ENCODE peak calls at places on chromosomes 4 and X, in four cellular contexts. One of them, this sample, is unnamed.

GRCh38 chrX:19881559-19881958 is 5.8 kb downstream of the SH3KBP1 start:
- DNase-seq in AG09309: no peak
- DNase-seq in breast epithelium: no peak
- DNase-seq in osteocyte: no peak
- DNase-seq in this sample: no peak

GRCh38 chr4:1862055-1862911 is 6.3 kb upstream of the LETM1 start:
- DNase-seq in osteocyte: no peak
- DNase-seq in breast epithelium: no peak
- DNase-seq in AG09309: no peak
- DNase-seq in this sample: no peak

GRCh38 chr4:124530464-124531077 is 182.0 kb downstream of the ANKRD50 start:
- DNase-seq in breast epithelium: no peak
- DNase-seq in AG09309: peak; percentile 33
- DNase-seq in osteocyte: no peak
- DNase-seq in this sample: peak; percentile 41

GRCh38 chr4:7813674-7814073 is 126.0 kb downstream of the AFAP1 start:
- DNase-seq in breast epithelium: no peak
- DNase-seq in AG09309: no peak
- DNase-seq in osteocyte: no peak
- DNase-seq in this sample: peak; percentile 34

GRCh38 chrX:126723881-126724280 is 95.6 kb upstream of the PRR32 start:
- DNase-seq in breast epithelium: no peak
- DNase-seq in AG09309: no peak
- DNase-seq in osteocyte: no peak
- DNase-seq in this sample: no peak

GRCh38 chrX:102516314-102516936 is at the start of gene TMSB15A:
- DNase-seq in osteocyte: no peak
- DNase-seq in AG09309: no peak
- DNase-seq in breast epithelium: peak; percentile 41
- DNase-seq in this sample: peak; percentile 21

GRCh38 chr4:81369898-81370297 is 101.8 kb downstream of the RASGEF1B start:
- DNase-seq in osteocyte: no peak
- DNase-seq in AG09309: no peak
- DNase-seq in breast epithelium: no peak
- DNase-seq in this sample: no peak

GRCh38 chrX:96770315-96770714 is 85.7 kb downstream of the DIAPH2 start:
- DNase-seq in breast epithelium: no peak
- DNase-seq in osteocyte: no peak
- DNase-seq in AG09309: no peak
- DNase-seq in this sample: peak; percentile 29

GRCh38 chr4:140653718-140654515 is 85.2 kb upstream of the UCP1 start:
- DNase-seq in AG09309: peak; percentile 33
- DNase-seq in osteocyte: no peak
- DNase-seq in breast epithelium: no peak
- DNase-seq in this sample: no peak

GRCh38 chr4:123364906-123365305 is 31.7 kb upstream of the SPRY1 start:
- DNase-seq in osteocyte: no peak
- DNase-seq in breast epithelium: no peak
- DNase-seq in AG09309: no peak
- DNase-seq in this sample: peak; percentile 43

GRCh38 chr4:123365412-123365811 is 31.2 kb upstream of the SPRY1 start:
- DNase-seq in AG09309: no peak
- DNase-seq in osteocyte: no peak
- DNase-seq in breast epithelium: no peak
- DNase-seq in this sample: no peak

GRCh38 chr4:123362103-123362502 is 34.5 kb upstream of the SPRY1 start:
- DNase-seq in AG09309: no peak
- DNase-seq in breast epithelium: no peak
- DNase-seq in osteocyte: no peak
- DNase-seq in this sample: no peak

GRCh38 chr4:123361195-123361861 is 35.3 kb upstream of the SPRY1 start:
- DNase-seq in breast epithelium: no peak
- DNase-seq in osteocyte: no peak
- DNase-seq in AG09309: peak; percentile 60
- DNase-seq in this sample: peak; percentile 63

GRCh38 chr4:123363729-123364128 is 32.9 kb upstream of the SPRY1 start:
- DNase-seq in osteocyte: no peak
- DNase-seq in AG09309: no peak
- DNase-seq in breast epithelium: no peak
- DNase-seq in this sample: no peak
- TF ChIP-seq CTCF in osteocyte: no peak
- TF ChIP-seq CTCF in AG09309: no peak
- TF ChIP-seq CTCF in breast epithelium: no peak
- TF ChIP-seq CTCF in this sample: no peak

GRCh38 chr4:115152081-115152480 is 38.7 kb upstream of the NDST4 start:
- DNase-seq in breast epithelium: no peak
- DNase-seq in AG09309: no peak
- DNase-seq in osteocyte: no peak
- DNase-seq in this sample: no peak

GRCh38 chr4:115159141-115159540 is 45.7 kb upstream of the NDST4 start:
- DNase-seq in AG09309: no peak
- DNase-seq in breast epithelium: no peak
- DNase-seq in osteocyte: no peak
- DNase-seq in this sample: no peak

DNA sequence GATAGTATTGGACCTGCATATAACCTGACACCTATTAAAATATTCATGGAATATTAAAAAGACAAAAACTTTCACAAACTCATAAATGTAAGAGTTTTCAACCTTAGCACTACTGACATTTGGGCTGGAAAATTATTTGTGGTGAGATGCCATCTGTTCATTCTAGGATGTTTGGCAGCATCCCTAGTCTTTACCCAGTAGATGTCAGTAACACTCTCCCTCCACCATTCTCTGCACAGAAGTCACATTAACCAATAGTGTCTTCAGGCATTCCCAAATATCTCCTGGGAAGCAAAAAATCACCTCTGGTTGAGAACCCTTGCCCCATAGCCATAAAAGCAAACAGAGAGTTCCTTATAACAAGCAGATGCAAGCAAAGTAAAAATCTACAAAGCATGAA is 41.4 kb upstream of the NDST4 start:
- DNase-seq in breast epithelium: no peak
- DNase-seq in osteocyte: no peak
- DNase-seq in AG09309: peak; percentile 3
- DNase-seq in this sample: peak; percentile 18
- TF ChIP-seq CTCF in breast epithelium: no peak
- TF ChIP-seq CTCF in osteocyte: peak; percentile 65
- TF ChIP-seq CTCF in AG09309: peak; percentile 58
- TF ChIP-seq CTCF in this sample: no peak

DNA sequence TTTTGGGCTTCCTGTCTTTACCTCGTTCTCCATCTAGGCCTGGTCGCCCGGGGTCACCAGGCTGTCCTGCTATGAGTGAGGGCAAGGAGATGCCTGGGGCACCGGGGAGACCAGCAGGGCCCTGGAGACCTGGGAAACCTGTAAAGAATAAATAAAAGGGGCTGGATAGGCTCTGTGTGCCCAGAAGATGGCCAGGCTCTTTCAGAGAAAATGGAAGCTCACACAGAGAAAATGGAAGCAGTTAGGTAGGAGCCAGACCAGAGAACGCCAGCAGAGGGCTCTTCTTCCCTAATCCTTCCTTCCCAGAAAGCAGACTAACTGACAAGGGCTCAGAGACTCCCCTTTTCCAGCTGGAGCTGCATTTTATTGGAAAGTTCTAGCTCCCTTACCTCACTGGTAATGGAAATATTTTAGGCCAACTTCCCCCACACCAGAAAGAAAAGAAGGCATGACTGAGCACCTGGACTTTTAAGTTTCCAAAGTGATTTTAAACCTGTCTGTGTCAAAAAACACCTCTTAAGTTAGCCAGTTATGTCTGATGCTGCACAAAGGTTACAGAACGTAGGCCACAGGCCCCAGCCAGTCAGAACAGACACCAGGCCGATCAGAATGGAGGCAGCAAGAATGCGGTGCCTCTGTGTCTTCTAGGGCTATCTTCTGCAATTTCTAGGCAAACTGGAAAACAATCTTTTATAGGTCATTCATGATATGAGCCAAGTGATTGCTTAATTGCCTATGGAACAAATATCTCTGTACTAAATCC is 74.0 kb downstream of the ATG4A start:
- DNase-seq in AG09309: no peak
- DNase-seq in breast epithelium: no peak
- DNase-seq in osteocyte: no peak
- DNase-seq in this sample: peak; percentile 48
- TF ChIP-seq CTCF in AG09309: peak; percentile 64
- TF ChIP-seq CTCF in breast epithelium: no peak
- TF ChIP-seq CTCF in osteocyte: peak; percentile 56
- TF ChIP-seq CTCF in this sample: peak; percentile 21

GRCh38 chr4:94724016-94724415 is 33.7 kb upstream of the BMPR1B start:
- DNase-seq in osteocyte: no peak
- DNase-seq in breast epithelium: no peak
- DNase-seq in AG09309: no peak
- DNase-seq in this sample: no peak
- TF ChIP-seq CTCF in osteocyte: no peak
- TF ChIP-seq CTCF in breast epithelium: no peak
- TF ChIP-seq CTCF in AG09309: no peak
- TF ChIP-seq CTCF in this sample: no peak

GRCh38 chr4:32337403-32337802 is 1617.2 kb downstream of the PCDH7 start:
- DNase-seq in breast epithelium: no peak
- DNase-seq in AG09309: no peak
- DNase-seq in osteocyte: no peak
- DNase-seq in this sample: no peak

GRCh38 chr4:32341342-32341741 is 1621.2 kb downstream of the PCDH7 start:
- DNase-seq in breast epithelium: no peak
- DNase-seq in osteocyte: no peak
- DNase-seq in AG09309: no peak
- DNase-seq in this sample: no peak

GRCh38 chr4:32334759-32335158 is 1614.6 kb downstream of the PCDH7 start:
- DNase-seq in AG09309: no peak
- DNase-seq in osteocyte: no peak
- DNase-seq in breast epithelium: no peak
- DNase-seq in this sample: no peak

GRCh38 chr4:32342054-32342453 is 1621.9 kb downstream of the PCDH7 start:
- DNase-seq in breast epithelium: no peak
- DNase-seq in AG09309: no peak
- DNase-seq in osteocyte: no peak
- DNase-seq in this sample: no peak

DNA sequence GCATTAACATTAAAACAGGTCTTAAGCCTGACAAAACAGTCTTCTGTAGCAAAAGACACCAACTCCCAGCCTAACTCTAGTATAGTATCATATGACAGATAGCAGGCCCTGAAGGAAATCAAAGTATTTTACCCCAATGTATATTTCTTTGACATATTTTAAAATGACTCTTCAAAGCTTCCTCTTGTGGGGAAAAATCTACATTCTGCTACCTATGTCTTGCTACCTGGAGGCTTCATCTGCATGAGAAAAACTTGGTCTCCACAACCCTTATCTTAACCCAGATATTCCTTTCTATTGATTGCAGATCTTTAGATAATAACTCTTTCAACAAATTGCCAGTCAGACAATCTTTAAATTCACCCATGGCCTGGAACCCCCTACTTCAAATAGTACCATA is 1620.4 kb downstream of the PCDH7 start:
- DNase-seq in osteocyte: no peak
- DNase-seq in breast epithelium: no peak
- DNase-seq in AG09309: no peak
- DNase-seq in this sample: no peak
- TF ChIP-seq CTCF in osteocyte: no peak
- TF ChIP-seq CTCF in breast epithelium: no peak
- TF ChIP-seq CTCF in AG09309: no peak
- TF ChIP-seq CTCF in this sample: no peak

DNA sequence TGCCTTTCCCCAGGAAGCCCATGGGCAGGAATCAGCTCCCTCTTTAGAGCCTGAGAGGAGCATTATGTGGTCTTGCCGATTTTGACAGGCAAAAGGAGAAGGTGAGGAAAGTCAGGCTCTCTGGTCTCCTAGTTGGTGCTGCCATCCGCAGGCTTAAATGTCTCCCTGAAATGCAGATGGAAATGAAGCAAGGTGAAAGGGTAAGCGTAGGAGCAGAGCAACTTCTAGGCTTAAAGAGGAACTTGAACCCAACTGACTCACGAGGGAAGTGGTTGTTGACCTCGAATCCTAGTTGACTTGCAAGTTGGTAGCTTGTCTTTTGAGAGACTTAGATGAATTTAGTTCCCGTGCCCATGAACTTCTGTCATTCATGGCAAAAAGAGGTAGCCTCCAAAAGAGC is 205.9 kb downstream of the PTTG2 start:
- DNase-seq in breast epithelium: no peak
- DNase-seq in osteocyte: no peak
- DNase-seq in AG09309: no peak
- DNase-seq in this sample: no peak
- TF ChIP-seq CTCF in breast epithelium: no peak
- TF ChIP-seq CTCF in osteocyte: no peak
- TF ChIP-seq CTCF in AG09309: no peak
- TF ChIP-seq CTCF in this sample: no peak

DNA sequence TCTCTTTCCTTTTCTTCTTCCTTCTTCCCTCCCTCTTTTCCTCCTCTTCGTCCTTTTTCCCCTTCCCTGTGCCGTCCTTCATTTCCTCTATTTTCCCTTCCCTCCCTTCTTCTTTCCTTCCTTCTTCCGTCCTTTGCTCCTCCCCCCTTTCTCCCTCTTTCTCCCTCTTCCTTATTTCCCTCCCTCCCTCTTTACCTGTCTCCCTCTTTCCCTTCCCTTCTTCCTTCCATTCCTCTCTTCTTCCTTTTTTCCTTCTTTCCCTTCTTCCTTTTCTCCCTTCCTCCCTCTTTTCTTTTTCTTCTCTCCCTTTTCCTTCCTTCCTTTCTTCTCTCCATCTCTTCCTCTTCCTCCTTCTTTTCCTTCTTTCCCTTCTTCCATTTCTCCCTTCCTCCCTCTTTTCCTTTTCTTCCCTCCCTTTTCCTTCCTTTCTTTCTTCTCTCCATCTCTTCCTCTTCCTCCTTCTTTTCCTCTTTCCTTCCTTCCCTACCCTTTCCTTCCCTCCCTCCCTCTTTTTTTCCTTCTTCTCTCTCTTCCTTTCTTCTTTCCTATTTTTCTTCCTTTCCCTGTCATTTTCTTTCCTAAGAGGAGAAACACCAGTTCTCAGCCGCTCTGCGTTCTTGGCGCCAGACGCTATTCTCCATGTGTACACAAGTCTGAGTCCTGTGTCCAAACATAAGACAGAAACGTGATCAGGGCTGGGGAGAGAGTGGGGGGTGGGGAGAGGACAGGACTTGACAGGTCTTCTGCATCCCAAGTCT is 597.1 kb downstream of the MID1IP1 start:
- DNase-seq in osteocyte: no peak
- DNase-seq in breast epithelium: no peak
- DNase-seq in AG09309: no peak
- DNase-seq in this sample: no peak
- TF ChIP-seq CTCF in osteocyte: no peak
- TF ChIP-seq CTCF in breast epithelium: no peak
- TF ChIP-seq CTCF in AG09309: no peak
- TF ChIP-seq CTCF in this sample: no peak